ENCODE peak calls at places on chromosomes 1 and 21, in four cellular contexts. One of them, this sample, is unnamed.

GRCh38 chr1:212470059-212470458 is 37.3 kb downstream of the NENF start:
- DNase-seq in GM12864: no peak
- DNase-seq in activated CD4-positive, alpha-beta T cell treated with anti-CD3 and anti-CD28 coated beads, Interleukin-2, amount 10 ng/mL, durations not matched to agents 7 days and 5 days: no peak
- DNase-seq in foreskin fibroblast: peak; percentile 97
- DNase-seq in this sample: peak; percentile 97

GRCh38 chr1:167718926-167719691 is 2.7 kb upstream of the MPZL1 start:
- DNase-seq in foreskin fibroblast: no peak
- DNase-seq in GM12864: no peak
- DNase-seq in activated CD4-positive, alpha-beta T cell treated with anti-CD3 and anti-CD28 coated beads, Interleukin-2, amount 10 ng/mL, durations not matched to agents 7 days and 5 days: no peak
- DNase-seq in this sample: no peak

GRCh38 chr1:14242145-14242544 is 356.3 kb upstream of the KAZN start:
- DNase-seq in foreskin fibroblast: peak; percentile 4
- DNase-seq in activated CD4-positive, alpha-beta T cell treated with anti-CD3 and anti-CD28 coated beads, Interleukin-2, amount 10 ng/mL, durations not matched to agents 7 days and 5 days: no peak
- DNase-seq in GM12864: no peak
- DNase-seq in this sample: no peak

GRCh38 chr21:44304846-44305245 is 5.0 kb downstream of the PFKL start:
- DNase-seq in foreskin fibroblast: peak; percentile 72
- DNase-seq in GM12864: no peak
- DNase-seq in activated CD4-positive, alpha-beta T cell treated with anti-CD3 and anti-CD28 coated beads, Interleukin-2, amount 10 ng/mL, durations not matched to agents 7 days and 5 days: peak; percentile 54
- DNase-seq in this sample: no peak

GRCh38 chr1:85379203-85380136 is 85.5 kb downstream of the DDAH1 start:
- DNase-seq in activated CD4-positive, alpha-beta T cell treated with anti-CD3 and anti-CD28 coated beads, Interleukin-2, amount 10 ng/mL, durations not matched to agents 7 days and 5 days: no peak
- DNase-seq in foreskin fibroblast: no peak
- DNase-seq in GM12864: no peak
- DNase-seq in this sample: no peak

GRCh38 chr21:45324430-45325205 is 36.9 kb upstream of the POFUT2 start:
- DNase-seq in foreskin fibroblast: no peak
- DNase-seq in activated CD4-positive, alpha-beta T cell treated with anti-CD3 and anti-CD28 coated beads, Interleukin-2, amount 10 ng/mL, durations not matched to agents 7 days and 5 days: no peak
- DNase-seq in GM12864: no peak
- DNase-seq in this sample: no peak

GRCh38 chr1:230145953-230146476 is 79.0 kb downstream of the GALNT2 start:
- DNase-seq in foreskin fibroblast: no peak
- DNase-seq in activated CD4-positive, alpha-beta T cell treated with anti-CD3 and anti-CD28 coated beads, Interleukin-2, amount 10 ng/mL, durations not matched to agents 7 days and 5 days: no peak
- DNase-seq in GM12864: peak; percentile 26
- DNase-seq in this sample: no peak

GRCh38 chr1:246689409-246689997 is 34.7 kb upstream of the SCCPDH start:
- DNase-seq in GM12864: peak; percentile 51
- DNase-seq in foreskin fibroblast: peak; percentile 83
- DNase-seq in activated CD4-positive, alpha-beta T cell treated with anti-CD3 and anti-CD28 coated beads, Interleukin-2, amount 10 ng/mL, durations not matched to agents 7 days and 5 days: peak; percentile 59
- DNase-seq in this sample: peak; percentile 39

GRCh38 chr1:229133151-229133550 is 137.8 kb upstream of the RAB4A start:
- DNase-seq in activated CD4-positive, alpha-beta T cell treated with anti-CD3 and anti-CD28 coated beads, Interleukin-2, amount 10 ng/mL, durations not matched to agents 7 days and 5 days: no peak
- DNase-seq in GM12864: no peak
- DNase-seq in foreskin fibroblast: no peak
- DNase-seq in this sample: no peak

GRCh38 chr1:5980314-5981008 is 11.8 kb downstream of the NPHP4 start:
- DNase-seq in GM12864: no peak
- DNase-seq in activated CD4-positive, alpha-beta T cell treated with anti-CD3 and anti-CD28 coated beads, Interleukin-2, amount 10 ng/mL, durations not matched to agents 7 days and 5 days: no peak
- DNase-seq in foreskin fibroblast: peak; percentile 37
- DNase-seq in this sample: no peak